ENCODE peak calls at places on chromosomes 5 and 9, in seven cellular contexts. K is activated CD8-positive, alpha-beta T cell treated with anti-CD3 and anti-CD28 coated beads for 36 hours; O is CD4-positive, alpha-beta T cell; U is hepatocyte; V is GM06990; Z is fibroblast of villous mesenchyme; N is CD8-positive, alpha-beta T cell. W is an unnamed sample.

GRCh38 chr9:37801287-37801850 is 772 bp downstream of the DCAF10 start:
- DNase-seq in V (no peak), U (peak), K (peak), N (peak), Z (peak), O (no peak), W (peak)

GRCh38 chr9:85224729-85225128 is 517.0 kb downstream of the AGTPBP1 start:
- DNase-seq in V (no peak), U (peak), N (no peak), Z (peak), K (no peak), O (no peak), W (no peak)

GRCh38 chr5:169050146-169050571 is 250.8 kb downstream of the SLIT3 start:
- DNase-seq in V (no peak), O (no peak), K (no peak), U (no peak), Z (no peak), N (no peak), W (no peak)

GRCh38 chr9:92728831-92729734 is 35.5 kb downstream of the BICD2 start:
- DNase-seq in V (peak), K (no peak), O (no peak), Z (peak), U (no peak), N (no peak), W (peak)

GRCh38 chr5:54861212-54861894 is 124.0 kb downstream of the ESM1 start:
- DNase-seq in O (no peak), V (no peak), Z (peak), N (no peak), U (no peak), K (no peak), W (no peak)

GRCh38 chr9:12680341-12680740 is 12.8 kb upstream of the TYRP1 start:
- DNase-seq in N (no peak), O (no peak), U (no peak), K (no peak), Z (peak), V (no peak), W (no peak)

GRCh38 chr5:123120197-123120596 is 31.2 kb downstream of the PRDM6 start:
- DNase-seq in K (no peak), Z (no peak), O (no peak), V (no peak), N (no peak), U (no peak), W (no peak)

GRCh38 chr5:157886796-157887380 is 27.9 kb upstream of the CLINT1 start:
- DNase-seq in N (no peak), K (no peak), O (no peak), V (no peak), Z (no peak), U (no peak), W (no peak)

GRCh38 chr5:175706499-175706898 is 48.6 kb downstream of the HRH2 start:
- DNase-seq in K (no peak), V (no peak), O (no peak), Z (no peak), N (no peak), U (peak), W (no peak)

GRCh38 chr5:3220201-3220600 is 375.4 kb upstream of the IRX1 start:
- DNase-seq in K (no peak), O (no peak), V (no peak), N (no peak), U (no peak), Z (no peak), W (no peak)

GRCh38 chr9:1939926-1940368 is 75.2 kb upstream of the SMARCA2 start:
- DNase-seq in Z (peak), V (peak), K (peak), O (no peak), U (peak), N (peak), W (peak)

GRCh38 chr5:56360816-56361215 is 127.7 kb upstream of the ANKRD55 start:
- DNase-seq in K (no peak), V (no peak), U (no peak), N (no peak), O (no peak), Z (no peak), W (no peak)

GRCh38 chr5:40485021-40485998 is 194.4 kb upstream of the PTGER4 start:
- DNase-seq in V (peak), K (no peak), O (no peak), Z (peak), N (no peak), U (peak), W (peak)

GRCh38 chr9:90793729-90794128 is 7.9 kb upstream of the SYK start:
- DNase-seq in Z (no peak), O (no peak), K (no peak), N (no peak), U (no peak), V (peak), W (no peak)

GRCh38 chr5:172773481-172774469 is 2.8 kb upstream of the DUSP1 start:
- DNase-seq in Z (peak), N (no peak), V (no peak), O (no peak), U (peak), K (peak), W (no peak)
- TF ChIP-seq CTCF in Z (no peak), N (no peak), V (no peak), O (no peak), U (no peak), K (no peak), W (no peak)

GRCh38 chr5:174500636-174501035 is 223.7 kb upstream of the MSX2 start:
- DNase-seq in K (no peak), O (no peak), N (no peak), V (no peak), U (no peak), Z (no peak), W (no peak)
- TF ChIP-seq CTCF in K (no peak), O (no peak), N (no peak), V (no peak), U (no peak), Z (no peak), W (no peak)

DNA sequence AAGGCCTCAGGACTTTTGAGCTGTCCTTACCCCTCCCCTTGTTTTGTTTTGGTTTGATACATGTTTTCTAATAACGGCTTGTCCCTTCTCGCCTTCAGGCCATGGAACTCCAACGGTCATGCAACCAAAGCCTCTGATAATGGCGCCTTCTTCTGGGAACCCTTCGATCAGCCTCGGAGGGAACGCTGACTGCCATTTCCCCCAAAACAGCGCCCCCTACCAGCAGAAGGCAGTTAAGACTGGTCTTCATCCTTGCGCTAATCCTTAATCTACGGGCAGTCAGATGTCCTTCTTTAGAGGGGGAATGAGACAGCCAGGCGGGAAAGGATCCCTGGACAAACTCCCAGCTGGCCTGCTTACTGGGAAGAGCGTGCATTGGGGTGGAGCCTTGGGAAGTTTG is 276.6 kb downstream of the ICE1 start:
- DNase-seq in Z (no peak), N (no peak), V (no peak), K (peak), U (no peak), O (no peak), W (no peak)
- TF ChIP-seq CTCF in Z (no peak), N (no peak), V (peak), K (no peak), U (no peak), O (no peak), W (no peak)

GRCh38 chr5:96651948-96652753 is 10.0 kb upstream of the CAST start:
- DNase-seq in Z (no peak), O (no peak), V (no peak), U (no peak), K (peak), N (no peak), W (no peak)
- TF ChIP-seq CTCF in Z (peak), O (peak), V (peak), U (no peak), K (peak), N (peak), W (no peak)

GRCh38 chr9:108933641-108934322 is at the start of gene ELP1:
- DNase-seq in U (peak), K (peak), N (peak), Z (peak), O (peak), V (peak), W (peak)
- TF ChIP-seq CTCF in U (peak), K (no peak), N (no peak), Z (peak), O (peak), V (peak), W (peak)

W was measured in GM13976.